ENCODE peak calls at places on chromosomes 2 and 18, in four cellular contexts. One of them, this sample, is unnamed.

GRCh38 chr2:217911283-217911965 is 91.4 kb downstream of the TNS1 start:
- ATAC-seq in T-cell: no peak
- ATAC-seq in activated CD8-positive, alpha-beta memory T cell treated with anti-CD3 and anti-CD28 coated beads, Interleukin-2, amount 10 ng/mL, durations not matched to agents 7 days and 5 days: no peak
- ATAC-seq in stimulated activated naive CD8-positive, alpha-beta T cell treated with anti-CD3 and anti-CD28 coated beads, Interleukin-15, Interleukin-2, amounts not matched to agents 100 U/mL and 50 U/mL, for 24 hours: no peak
- ATAC-seq in this sample: no peak

GRCh38 chr2:17583646-17584045 is 43.1 kb downstream of the VSNL1 start:
- ATAC-seq in stimulated activated naive CD8-positive, alpha-beta T cell treated with anti-CD3 and anti-CD28 coated beads, Interleukin-15, Interleukin-2, amounts not matched to agents 100 U/mL and 50 U/mL, for 24 hours: no peak
- ATAC-seq in T-cell: no peak
- ATAC-seq in activated CD8-positive, alpha-beta memory T cell treated with anti-CD3 and anti-CD28 coated beads, Interleukin-2, amount 10 ng/mL, durations not matched to agents 7 days and 5 days: no peak
- ATAC-seq in this sample: no peak

GRCh38 chr2:179877601-179878364 is 16.4 kb upstream of the ZNF385B start:
- ATAC-seq in T-cell: no peak
- ATAC-seq in activated CD8-positive, alpha-beta memory T cell treated with anti-CD3 and anti-CD28 coated beads, Interleukin-2, amount 10 ng/mL, durations not matched to agents 7 days and 5 days: no peak
- ATAC-seq in stimulated activated naive CD8-positive, alpha-beta T cell treated with anti-CD3 and anti-CD28 coated beads, Interleukin-15, Interleukin-2, amounts not matched to agents 100 U/mL and 50 U/mL, for 24 hours: no peak
- ATAC-seq in this sample: no peak

GRCh38 chr2:6423131-6423530 is 442.6 kb downstream of the CMPK2 start:
- ATAC-seq in T-cell: no peak
- ATAC-seq in stimulated activated naive CD8-positive, alpha-beta T cell treated with anti-CD3 and anti-CD28 coated beads, Interleukin-15, Interleukin-2, amounts not matched to agents 100 U/mL and 50 U/mL, for 24 hours: no peak
- ATAC-seq in activated CD8-positive, alpha-beta memory T cell treated with anti-CD3 and anti-CD28 coated beads, Interleukin-2, amount 10 ng/mL, durations not matched to agents 7 days and 5 days: no peak
- ATAC-seq in this sample: no peak

GRCh38 chr18:12744103-12744502 is 41.3 kb downstream of the PSMG2 start:
- ATAC-seq in activated CD8-positive, alpha-beta memory T cell treated with anti-CD3 and anti-CD28 coated beads, Interleukin-2, amount 10 ng/mL, durations not matched to agents 7 days and 5 days: peak; percentile 73
- ATAC-seq in stimulated activated naive CD8-positive, alpha-beta T cell treated with anti-CD3 and anti-CD28 coated beads, Interleukin-15, Interleukin-2, amounts not matched to agents 100 U/mL and 50 U/mL, for 24 hours: peak; percentile 57
- ATAC-seq in T-cell: no peak
- ATAC-seq in this sample: peak; percentile 66

GRCh38 chr2:102488063-102488462 is 15.0 kb downstream of the SLC9A4 start:
- ATAC-seq in stimulated activated naive CD8-positive, alpha-beta T cell treated with anti-CD3 and anti-CD28 coated beads, Interleukin-15, Interleukin-2, amounts not matched to agents 100 U/mL and 50 U/mL, for 24 hours: peak; percentile 14
- ATAC-seq in activated CD8-positive, alpha-beta memory T cell treated with anti-CD3 and anti-CD28 coated beads, Interleukin-2, amount 10 ng/mL, durations not matched to agents 7 days and 5 days: no peak
- ATAC-seq in T-cell: no peak
- ATAC-seq in this sample: no peak

GRCh38 chr18:32195881-32196815 is 6.3 kb downstream of the MEP1B start:
- ATAC-seq in activated CD8-positive, alpha-beta memory T cell treated with anti-CD3 and anti-CD28 coated beads, Interleukin-2, amount 10 ng/mL, durations not matched to agents 7 days and 5 days: no peak
- ATAC-seq in stimulated activated naive CD8-positive, alpha-beta T cell treated with anti-CD3 and anti-CD28 coated beads, Interleukin-15, Interleukin-2, amounts not matched to agents 100 U/mL and 50 U/mL, for 24 hours: no peak
- ATAC-seq in T-cell: no peak
- ATAC-seq in this sample: no peak

GRCh38 chr2:207040606-207041173 is 101.4 kb downstream of the CPO start:
- ATAC-seq in activated CD8-positive, alpha-beta memory T cell treated with anti-CD3 and anti-CD28 coated beads, Interleukin-2, amount 10 ng/mL, durations not matched to agents 7 days and 5 days: no peak
- ATAC-seq in T-cell: no peak
- ATAC-seq in stimulated activated naive CD8-positive, alpha-beta T cell treated with anti-CD3 and anti-CD28 coated beads, Interleukin-15, Interleukin-2, amounts not matched to agents 100 U/mL and 50 U/mL, for 24 hours: no peak
- ATAC-seq in this sample: no peak

GRCh38 chr18:44464401-44465185 is 216.1 kb upstream of the SETBP1 start:
- ATAC-seq in stimulated activated naive CD8-positive, alpha-beta T cell treated with anti-CD3 and anti-CD28 coated beads, Interleukin-15, Interleukin-2, amounts not matched to agents 100 U/mL and 50 U/mL, for 24 hours: no peak
- ATAC-seq in activated CD8-positive, alpha-beta memory T cell treated with anti-CD3 and anti-CD28 coated beads, Interleukin-2, amount 10 ng/mL, durations not matched to agents 7 days and 5 days: no peak
- ATAC-seq in T-cell: no peak
- ATAC-seq in this sample: no peak

GRCh38 chr2:148614024-148614331 is 30.6 kb upstream of the EPC2 start:
- ATAC-seq in activated CD8-positive, alpha-beta memory T cell treated with anti-CD3 and anti-CD28 coated beads, Interleukin-2, amount 10 ng/mL, durations not matched to agents 7 days and 5 days: peak; percentile 16
- ATAC-seq in T-cell: no peak
- ATAC-seq in stimulated activated naive CD8-positive, alpha-beta T cell treated with anti-CD3 and anti-CD28 coated beads, Interleukin-15, Interleukin-2, amounts not matched to agents 100 U/mL and 50 U/mL, for 24 hours: no peak
- ATAC-seq in this sample: peak; percentile 19

GRCh38 chr2:20916604-20917286 is 93.8 kb upstream of the LDAH start:
- ATAC-seq in activated CD8-positive, alpha-beta memory T cell treated with anti-CD3 and anti-CD28 coated beads, Interleukin-2, amount 10 ng/mL, durations not matched to agents 7 days and 5 days: no peak
- ATAC-seq in stimulated activated naive CD8-positive, alpha-beta T cell treated with anti-CD3 and anti-CD28 coated beads, Interleukin-15, Interleukin-2, amounts not matched to agents 100 U/mL and 50 U/mL, for 24 hours: no peak
- ATAC-seq in T-cell: no peak
- ATAC-seq in this sample: no peak

GRCh38 chr18:5693637-5694175 is 149.9 kb upstream of the EPB41L3 start:
- ATAC-seq in activated CD8-positive, alpha-beta memory T cell treated with anti-CD3 and anti-CD28 coated beads, Interleukin-2, amount 10 ng/mL, durations not matched to agents 7 days and 5 days: no peak
- ATAC-seq in stimulated activated naive CD8-positive, alpha-beta T cell treated with anti-CD3 and anti-CD28 coated beads, Interleukin-15, Interleukin-2, amounts not matched to agents 100 U/mL and 50 U/mL, for 24 hours: no peak
- ATAC-seq in T-cell: no peak
- ATAC-seq in this sample: no peak

GRCh38 chr2:138272524-138273210 is 228.9 kb upstream of the SPOPL start:
- ATAC-seq in stimulated activated naive CD8-positive, alpha-beta T cell treated with anti-CD3 and anti-CD28 coated beads, Interleukin-15, Interleukin-2, amounts not matched to agents 100 U/mL and 50 U/mL, for 24 hours: peak; percentile 23
- ATAC-seq in activated CD8-positive, alpha-beta memory T cell treated with anti-CD3 and anti-CD28 coated beads, Interleukin-2, amount 10 ng/mL, durations not matched to agents 7 days and 5 days: no peak
- ATAC-seq in T-cell: no peak
- ATAC-seq in this sample: no peak

GRCh38 chr2:156704132-156704531 is 268.0 kb downstream of the GPD2 start:
- ATAC-seq in activated CD8-positive, alpha-beta memory T cell treated with anti-CD3 and anti-CD28 coated beads, Interleukin-2, amount 10 ng/mL, durations not matched to agents 7 days and 5 days: no peak
- ATAC-seq in stimulated activated naive CD8-positive, alpha-beta T cell treated with anti-CD3 and anti-CD28 coated beads, Interleukin-15, Interleukin-2, amounts not matched to agents 100 U/mL and 50 U/mL, for 24 hours: no peak
- ATAC-seq in T-cell: no peak
- ATAC-seq in this sample: no peak

GRCh38 chr2:59395119-59395518 is 1154.0 kb upstream of the FANCL start:
- ATAC-seq in activated CD8-positive, alpha-beta memory T cell treated with anti-CD3 and anti-CD28 coated beads, Interleukin-2, amount 10 ng/mL, durations not matched to agents 7 days and 5 days: no peak
- ATAC-seq in stimulated activated naive CD8-positive, alpha-beta T cell treated with anti-CD3 and anti-CD28 coated beads, Interleukin-15, Interleukin-2, amounts not matched to agents 100 U/mL and 50 U/mL, for 24 hours: no peak
- ATAC-seq in T-cell: no peak
- ATAC-seq in this sample: no peak

GRCh38 chr2:58502931-58503330 is 261.8 kb upstream of the FANCL start:
- ATAC-seq in T-cell: no peak
- ATAC-seq in stimulated activated naive CD8-positive, alpha-beta T cell treated with anti-CD3 and anti-CD28 coated beads, Interleukin-15, Interleukin-2, amounts not matched to agents 100 U/mL and 50 U/mL, for 24 hours: no peak
- ATAC-seq in activated CD8-positive, alpha-beta memory T cell treated with anti-CD3 and anti-CD28 coated beads, Interleukin-2, amount 10 ng/mL, durations not matched to agents 7 days and 5 days: no peak
- ATAC-seq in this sample: no peak

GRCh38 chr2:75326645-75327044 is 127.3 kb upstream of the TACR1 start:
- ATAC-seq in T-cell: no peak
- ATAC-seq in activated CD8-positive, alpha-beta memory T cell treated with anti-CD3 and anti-CD28 coated beads, Interleukin-2, amount 10 ng/mL, durations not matched to agents 7 days and 5 days: no peak
- ATAC-seq in stimulated activated naive CD8-positive, alpha-beta T cell treated with anti-CD3 and anti-CD28 coated beads, Interleukin-15, Interleukin-2, amounts not matched to agents 100 U/mL and 50 U/mL, for 24 hours: no peak
- ATAC-seq in this sample: no peak

GRCh38 chr2:201642579-201643215 is 606 bp downstream of the TMEM237 start:
- ATAC-seq in activated CD8-positive, alpha-beta memory T cell treated with anti-CD3 and anti-CD28 coated beads, Interleukin-2, amount 10 ng/mL, durations not matched to agents 7 days and 5 days: peak; percentile 95
- ATAC-seq in T-cell: peak; percentile 90
- ATAC-seq in stimulated activated naive CD8-positive, alpha-beta T cell treated with anti-CD3 and anti-CD28 coated beads, Interleukin-15, Interleukin-2, amounts not matched to agents 100 U/mL and 50 U/mL, for 24 hours: peak; percentile 85
- ATAC-seq in this sample: peak; percentile 91

GRCh38 chr2:223019987-223020717 is 31.8 kb upstream of the KCNE4 start:
- ATAC-seq in stimulated activated naive CD8-positive, alpha-beta T cell treated with anti-CD3 and anti-CD28 coated beads, Interleukin-15, Interleukin-2, amounts not matched to agents 100 U/mL and 50 U/mL, for 24 hours: no peak
- ATAC-seq in T-cell: no peak
- ATAC-seq in activated CD8-positive, alpha-beta memory T cell treated with anti-CD3 and anti-CD28 coated beads, Interleukin-2, amount 10 ng/mL, durations not matched to agents 7 days and 5 days: no peak
- ATAC-seq in this sample: no peak

GRCh38 chr18:10230072-10230471 is 224.4 kb upstream of the APCDD1 start:
- ATAC-seq in stimulated activated naive CD8-positive, alpha-beta T cell treated with anti-CD3 and anti-CD28 coated beads, Interleukin-15, Interleukin-2, amounts not matched to agents 100 U/mL and 50 U/mL, for 24 hours: no peak
- ATAC-seq in activated CD8-positive, alpha-beta memory T cell treated with anti-CD3 and anti-CD28 coated beads, Interleukin-2, amount 10 ng/mL, durations not matched to agents 7 days and 5 days: no peak
- ATAC-seq in T-cell: no peak
- ATAC-seq in this sample: peak; percentile 43

GRCh38 chr2:226631671-226632070 is 167.9 kb downstream of the IRS1 start:
- ATAC-seq in activated CD8-positive, alpha-beta memory T cell treated with anti-CD3 and anti-CD28 coated beads, Interleukin-2, amount 10 ng/mL, durations not matched to agents 7 days and 5 days: no peak
- ATAC-seq in stimulated activated naive CD8-positive, alpha-beta T cell treated with anti-CD3 and anti-CD28 coated beads, Interleukin-15, Interleukin-2, amounts not matched to agents 100 U/mL and 50 U/mL, for 24 hours: no peak
- ATAC-seq in T-cell: no peak
- ATAC-seq in this sample: no peak

GRCh38 chr2:202782930-202783558 is 88.5 kb downstream of the ICA1L start:
- ATAC-seq in T-cell: no peak
- ATAC-seq in activated CD8-positive, alpha-beta memory T cell treated with anti-CD3 and anti-CD28 coated beads, Interleukin-2, amount 10 ng/mL, durations not matched to agents 7 days and 5 days: no peak
- ATAC-seq in stimulated activated naive CD8-positive, alpha-beta T cell treated with anti-CD3 and anti-CD28 coated beads, Interleukin-15, Interleukin-2, amounts not matched to agents 100 U/mL and 50 U/mL, for 24 hours: no peak
- ATAC-seq in this sample: no peak